ENCODE peak calls at places on chromosomes 7 and 10, in nine cellular contexts. T is OCI-LY7, C is GM23248, W is PC-3, M is GM23338, Q is HCT116, S is SK-N-SH, G is neural progenitor cell, F is hepatocyte. N is an unnamed sample.

GRCh38 chr7:120873367-120873766 is 15.4 kb upstream of the TSPAN12 start:
- DNase-seq in T (no peak), C (no peak), W (no peak), M (peak), Q (no peak), S (no peak), G (peak), F (no peak), N (no peak)

GRCh38 chr10:104582604-104582951 is 58.5 kb upstream of the SORCS3 start:
- DNase-seq in T (no peak), C (no peak), W (no peak), M (no peak), Q (no peak), S (no peak), G (no peak), F (no peak), N (no peak)

GRCh38 chr7:80312139-80312661 is 177.6 kb downstream of the GNAI1 start:
- DNase-seq in T (no peak), C (peak), W (peak), M (peak), Q (no peak), S (no peak), G (no peak), F (peak), N (no peak)

GRCh38 chr10:28492556-28492955 is 40.4 kb upstream of the WAC start:
- DNase-seq in T (no peak), C (no peak), W (no peak), M (no peak), Q (no peak), S (peak), G (no peak), F (no peak), N (no peak)

GRCh38 chr10:3404381-3404780 is 231.8 kb upstream of the PITRM1 start:
- DNase-seq in T (no peak), C (no peak), W (no peak), M (no peak), Q (no peak), S (no peak), G (no peak), F (no peak), N (no peak)

GRCh38 chr10:11687779-11688447 is 54.3 kb upstream of the ECHDC3 start:
- DNase-seq in T (peak), C (no peak), W (peak), M (no peak), Q (no peak), S (no peak), G (no peak), F (no peak), N (no peak)

GRCh38 chr7:3955751-3956696 is 655.0 kb downstream of the SDK1 start:
- DNase-seq in T (no peak), C (no peak), W (peak), M (no peak), Q (no peak), S (no peak), G (no peak), F (peak), N (no peak)

GRCh38 chr10:103928784-103929183 is 10.8 kb upstream of the STN1 start:
- DNase-seq in T (no peak), C (no peak), W (no peak), M (peak), Q (no peak), S (no peak), G (no peak), F (no peak), N (no peak)

GRCh38 chr7:118046086-118046485 is 137.9 kb upstream of the LSM8 start:
- DNase-seq in T (no peak), C (no peak), W (no peak), M (no peak), Q (no peak), S (no peak), G (no peak), F (no peak), N (no peak)

GRCh38 chr7:98133621-98134266 is 27.1 kb downstream of the LMTK2 start:
- DNase-seq in T (peak), C (peak), W (peak), M (no peak), Q (peak), S (no peak), G (no peak), F (no peak), N (no peak)

GRCh38 chr7:815284-816216 is 16.7 kb upstream of the SUN1 start:
- DNase-seq in T (peak), C (peak), W (peak), M (peak), Q (no peak), S (peak), G (peak), F (peak), N (no peak)

GRCh38 chr10:31101123-31101522 is 69.5 kb upstream of the ZNF438 start:
- DNase-seq in T (no peak), C (peak), W (peak), M (no peak), Q (peak), S (no peak), G (no peak), F (peak), N (no peak)

GRCh38 chr7:44796034-44796503 is 412 bp upstream of the PPIA start:
- DNase-seq in T (peak), C (peak), W (peak), M (peak), Q (peak), S (no peak), G (peak), F (no peak), N (peak)

GRCh38 chr7:122303971-122304603 is 463 bp downstream of the FEZF1 start:
- DNase-seq in T (no peak), C (no peak), W (no peak), M (peak), Q (no peak), S (peak), G (peak), F (peak), N (peak)

GRCh38 chr10:1107679-1108078 is 51.5 kb downstream of the WDR37 start:
- DNase-seq in T (no peak), C (no peak), W (peak), M (no peak), Q (no peak), S (no peak), G (no peak), F (peak), N (no peak)

GRCh38 chr10:90179696-90180407 is 478.5 kb downstream of the KIF20B start:
- DNase-seq in T (no peak), C (peak), W (peak), M (no peak), Q (peak), S (no peak), G (no peak), F (peak), N (no peak)

GRCh38 chr10:97095701-97096300 is 90.0 kb downstream of the SLIT1 start:
- DNase-seq in T (no peak), C (no peak), W (no peak), M (no peak), Q (no peak), S (peak), G (no peak), F (no peak), N (no peak)

GRCh38 chr7:73701357-73701995 is 18.0 kb downstream of the STX1A start:
- DNase-seq in T (peak), C (peak), W (peak), M (peak), Q (peak), S (peak), G (peak), F (peak), N (no peak)

GRCh38 chr7:107085180-107085579 is 40.7 kb downstream of the PRKAR2B start:
- DNase-seq in T (no peak), C (no peak), W (no peak), M (no peak), Q (no peak), S (no peak), G (no peak), F (no peak), N (no peak)

GRCh38 chr7:1922071-1922869 is 252.2 kb downstream of the ELFN1 start:
- DNase-seq in T (no peak), C (peak), W (peak), M (no peak), Q (no peak), S (peak), G (no peak), F (no peak), N (no peak)

DNA sequence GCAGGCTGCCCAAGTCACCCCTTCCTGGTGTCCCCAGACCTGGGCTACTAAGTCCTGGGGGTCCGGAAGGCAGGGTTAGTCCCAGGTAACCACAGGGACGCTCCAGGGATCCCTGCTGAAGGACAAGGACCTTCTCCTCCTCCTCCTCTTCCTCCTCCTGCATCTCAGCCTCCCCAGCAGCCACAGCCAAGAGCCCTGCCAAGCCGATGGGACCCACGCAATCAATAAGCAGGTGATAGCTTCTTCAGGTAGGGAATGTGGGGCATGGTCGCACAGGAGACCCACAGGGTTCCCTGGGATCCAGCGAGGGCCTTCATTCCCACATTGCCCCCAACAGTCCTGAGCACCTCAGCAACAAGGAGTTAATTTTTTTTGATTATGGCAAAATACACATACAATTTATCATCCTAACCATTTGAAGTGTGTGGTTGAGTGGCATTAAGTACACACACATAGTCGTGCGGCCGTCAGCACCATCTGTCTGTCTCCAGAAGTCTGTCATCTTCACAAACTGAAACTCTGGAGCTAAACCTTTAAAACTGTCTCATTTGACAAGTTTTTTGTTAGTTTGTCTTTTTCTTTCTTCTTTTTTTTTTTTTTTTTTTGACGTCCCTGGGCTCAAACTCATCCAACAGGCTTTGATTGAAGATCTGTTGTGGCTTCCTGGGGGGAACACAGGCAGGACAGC is 12.1 kb downstream of the CRYGN start:
- DNase-seq in T (no peak), C (no peak), W (no peak), M (no peak), Q (no peak), S (no peak), G (no peak), F (no peak), N (no peak)
- TF ChIP-seq EZH2phosphoT487 in T (no peak), C (no peak), W (no peak), M (no peak), Q (no peak), S (no peak), G (no peak), F (no peak), N (no peak)

GRCh38 chr10:99612167-99612831 is 7.9 kb downstream of the SLC25A28 start:
- DNase-seq in T (peak), C (peak), W (peak), M (peak), Q (peak), S (peak), G (peak), F (peak), N (peak)
- TF ChIP-seq EZH2phosphoT487 in T (no peak), C (no peak), W (no peak), M (no peak), Q (no peak), S (no peak), G (no peak), F (no peak), N (no peak)

DNA sequence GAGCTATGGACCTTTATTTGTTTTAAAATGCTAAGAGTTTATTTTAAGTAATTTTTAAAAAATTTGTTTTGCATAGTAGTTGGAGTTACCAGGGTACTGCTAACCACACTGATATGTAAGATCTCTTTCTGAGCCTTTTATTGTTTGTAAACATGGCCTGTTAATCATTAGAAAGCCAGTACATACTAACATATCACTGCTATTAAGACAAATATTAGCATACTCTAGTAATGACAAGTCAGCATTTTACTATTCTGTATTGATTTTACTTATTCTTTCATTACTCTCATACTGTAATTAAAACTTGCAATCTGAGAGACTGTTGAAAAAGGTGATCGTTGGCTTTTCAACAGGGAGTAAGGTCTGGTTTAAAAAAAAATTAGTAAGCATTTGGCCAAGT is 66.7 kb downstream of the PTEN start:
- DNase-seq in T (no peak), C (no peak), W (no peak), M (no peak), Q (no peak), S (no peak), G (no peak), F (no peak), N (no peak)
- TF ChIP-seq EZH2phosphoT487 in T (no peak), C (no peak), W (no peak), M (no peak), Q (no peak), S (no peak), G (no peak), F (no peak), N (no peak)

DNA sequence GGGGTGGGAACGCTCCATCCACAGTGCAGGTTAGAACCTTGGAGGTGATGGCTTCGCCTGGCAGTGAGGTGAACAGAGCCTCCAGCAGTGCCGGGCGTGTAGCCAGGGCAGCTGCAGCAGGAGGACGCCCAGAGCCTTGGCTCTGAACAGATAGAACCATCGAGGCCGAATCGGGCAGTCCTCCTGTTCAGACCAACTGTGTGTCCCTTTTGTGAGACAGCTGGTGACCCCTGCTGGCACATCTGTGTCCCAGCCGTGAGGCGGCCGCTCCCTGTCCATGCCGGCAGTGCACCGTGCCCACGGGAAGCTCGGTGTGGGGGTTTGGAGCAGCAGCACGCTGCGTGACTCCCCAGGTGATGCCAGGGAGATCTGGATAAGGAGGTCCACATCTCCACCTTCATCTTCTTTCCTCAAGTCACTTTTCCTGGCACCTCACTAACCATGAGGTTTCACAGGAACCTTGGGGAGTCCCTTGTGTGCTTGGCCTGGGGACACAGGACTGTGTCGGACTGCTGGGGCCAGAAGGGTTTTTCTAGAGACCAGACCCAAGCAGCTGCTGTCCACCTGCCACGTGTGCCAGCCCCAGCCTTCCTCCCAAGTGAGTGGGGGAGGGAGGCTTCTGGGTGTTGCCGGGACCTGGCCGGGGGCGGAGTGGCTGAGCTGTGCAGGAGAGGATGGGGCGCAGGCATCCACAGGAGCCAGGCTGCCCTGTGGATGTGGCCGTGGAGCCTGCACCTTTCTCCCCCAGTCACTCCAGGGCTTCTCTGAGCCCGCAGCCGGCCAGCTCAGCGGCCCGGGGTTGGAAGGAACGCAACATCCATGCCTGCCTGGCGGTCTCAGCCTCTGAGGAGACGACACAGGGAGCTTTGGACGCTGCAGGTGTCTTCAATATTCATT is 69.4 kb downstream of the DNAJB6 start:
- DNase-seq in T (no peak), C (peak), W (no peak), M (no peak), Q (no peak), S (peak), G (no peak), F (no peak), N (no peak)
- TF ChIP-seq EZH2phosphoT487 in T (no peak), C (no peak), W (no peak), M (no peak), Q (no peak), S (no peak), G (no peak), F (no peak), N (no peak)

DNA sequence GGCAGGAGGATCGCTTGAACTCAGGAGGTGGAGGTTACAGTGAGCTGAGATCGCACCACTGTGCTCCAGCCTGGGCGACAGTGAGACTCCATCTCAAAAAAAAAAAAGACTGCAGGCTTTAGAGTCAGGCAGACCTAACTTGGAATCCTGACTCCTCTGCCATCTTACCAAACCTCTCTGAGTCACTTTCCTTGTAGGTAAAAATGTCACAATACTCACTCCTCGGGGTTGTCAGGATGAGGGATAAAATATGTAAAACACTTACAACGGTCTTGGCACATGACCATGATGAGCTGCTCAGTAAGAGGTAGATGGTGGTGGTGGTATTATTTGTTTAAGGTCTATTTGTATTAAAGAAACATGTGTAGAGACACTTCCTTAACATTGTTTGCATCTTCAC is 154.1 kb upstream of the PDE1C start:
- DNase-seq in T (no peak), C (no peak), W (no peak), M (no peak), Q (no peak), S (no peak), G (no peak), F (no peak), N (no peak)
- TF ChIP-seq EZH2phosphoT487 in T (no peak), C (no peak), W (no peak), M (no peak), Q (no peak), S (no peak), G (no peak), F (no peak), N (no peak)

GRCh38 chr7:29946428-29947186 is 43.0 kb downstream of the SCRN1 start:
- DNase-seq in T (peak), C (peak), W (peak), M (peak), Q (peak), S (peak), G (no peak), F (no peak), N (no peak)
- TF ChIP-seq EZH2phosphoT487 in T (no peak), C (no peak), W (no peak), M (no peak), Q (no peak), S (no peak), G (no peak), F (no peak), N (no peak)

GRCh38 chr7:27740449-27741086 is 606 bp downstream of the TAX1BP1 start:
- DNase-seq in T (peak), C (peak), W (peak), M (peak), Q (peak), S (peak), G (peak), F (peak), N (peak)

GRCh38 chr7:27737591-27737990 is 2.4 kb upstream of the TAX1BP1 start:
- DNase-seq in T (no peak), C (no peak), W (peak), M (no peak), Q (no peak), S (no peak), G (no peak), F (no peak), N (no peak)

GRCh38 chr7:27737178-27737577 is 2.8 kb upstream of the TAX1BP1 start:
- DNase-seq in T (no peak), C (no peak), W (no peak), M (no peak), Q (no peak), S (no peak), G (no peak), F (no peak), N (no peak)

GRCh38 chr7:27739914-27740448 is at the start of gene TAX1BP1:
- DNase-seq in T (peak), C (peak), W (peak), M (peak), Q (peak), S (peak), G (peak), F (peak), N (peak)

DNA sequence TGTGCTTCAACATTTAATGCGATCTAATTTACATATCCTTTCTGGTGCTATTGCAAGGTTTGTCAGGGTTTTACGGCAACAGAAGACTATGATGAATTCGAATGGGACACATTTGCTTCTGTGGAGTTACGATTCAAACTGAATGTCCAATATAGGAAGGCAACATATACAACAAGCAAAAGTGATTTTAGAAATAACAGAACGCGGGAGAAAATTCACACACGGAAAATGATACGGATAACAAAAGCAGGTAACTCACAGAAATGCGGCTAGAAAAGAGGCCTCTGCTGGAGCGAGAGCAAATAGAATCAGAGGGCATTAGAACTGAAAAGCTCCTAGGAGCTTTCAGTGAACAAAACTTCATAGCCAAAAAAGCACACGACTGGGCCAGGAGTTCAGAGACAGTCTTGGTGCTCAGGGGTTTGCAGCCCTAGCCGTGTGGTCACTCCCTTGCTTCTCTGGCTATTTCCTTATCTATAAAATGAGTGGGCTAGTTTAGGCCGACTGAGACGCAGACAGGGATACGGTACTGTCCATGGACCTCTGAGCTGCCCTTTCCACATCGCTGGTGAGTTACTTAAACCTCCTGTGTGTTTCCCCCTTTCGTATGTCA is 555 bp upstream of the TAX1BP1 start:
- DNase-seq in T (peak), C (peak), W (peak), M (no peak), Q (no peak), S (peak), G (no peak), F (no peak), N (peak)
- TF ChIP-seq EZH2phosphoT487 in T (no peak), C (no peak), W (no peak), M (no peak), Q (no peak), S (no peak), G (no peak), F (no peak), N (no peak)

GRCh38 chr7:87506243-87507180 is 31.0 kb upstream of the ABCB4 start:
- DNase-seq in T (no peak), C (peak), W (peak), M (no peak), Q (peak), S (peak), G (no peak), F (no peak), N (peak)

GRCh38 chr7:87507446-87507845 is 32.0 kb upstream of the ABCB4 start:
- DNase-seq in T (no peak), C (no peak), W (peak), M (peak), Q (no peak), S (no peak), G (peak), F (no peak), N (no peak)

GRCh38 chr7:87513735-87514319 is 38.3 kb upstream of the ABCB4 start:
- DNase-seq in T (no peak), C (no peak), W (no peak), M (no peak), Q (no peak), S (no peak), G (peak), F (no peak), N (no peak)

GRCh38 chr7:87511510-87511909 is 36.0 kb upstream of the ABCB4 start:
- DNase-seq in T (no peak), C (no peak), W (no peak), M (no peak), Q (no peak), S (no peak), G (no peak), F (no peak), N (no peak)

GRCh38 chr7:87510430-87510875 is 35.0 kb upstream of the ABCB4 start:
- DNase-seq in T (no peak), C (peak), W (no peak), M (peak), Q (no peak), S (peak), G (no peak), F (no peak), N (no peak)
- TF ChIP-seq EZH2phosphoT487 in T (no peak), C (no peak), W (no peak), M (no peak), Q (no peak), S (no peak), G (no peak), F (no peak), N (no peak)